ENCODE peak calls at places on chromosomes 7 and 10, in four cellular contexts. E is IMR-90, O is neuronal stem cell, X is H1. N is an unnamed sample.

GRCh38 chr7:16754869-16755317 is 1.3 kb downstream of the TSPAN13 start:
- DNase-seq in E (no peak), O (no peak), X (no peak), N (no peak)

GRCh38 chr10:113993489-113993932 is 50.2 kb upstream of the ADRB1 start:
- DNase-seq in E (no peak), O (no peak), X (no peak), N (no peak)

GRCh38 chr10:36023939-36024338 is 381.8 kb upstream of the FZD8 start:
- DNase-seq in E (peak; percentile 79), O (no peak), X (no peak), N (peak; percentile 94)

GRCh38 chr10:102644646-102645387 is 538 bp downstream of the TRIM8 start:
- DNase-seq in E (peak; percentile 68), O (peak; percentile 62), X (peak; percentile 56), N (peak; percentile 95)

GRCh38 chr10:104327745-104328635 is 10.3 kb downstream of the ITPRIP start:
- DNase-seq in E (peak; percentile 89), O (no peak), X (no peak), N (peak; percentile 79)

GRCh38 chr7:140778975-140779374 is 82.5 kb downstream of the NDUFB2 start:
- DNase-seq in E (no peak), O (no peak), X (no peak), N (no peak)

GRCh38 chr7:104979167-104979841 is 34.7 kb upstream of the KMT2E start:
- DNase-seq in E (peak; percentile 62), O (peak; percentile 17), X (no peak), N (no peak)

GRCh38 chr10:44994752-44995530 is 5.8 kb upstream of the ZNF22 start:
- DNase-seq in E (no peak), O (no peak), X (no peak), N (no peak)

GRCh38 chr10:3237055-3237454 is 64.5 kb upstream of the PITRM1 start:
- DNase-seq in E (no peak), O (no peak), X (no peak), N (no peak)

GRCh38 chr10:75532253-75532924 is 101.0 kb downstream of the LRMDA start:
- DNase-seq in E (peak; percentile 8), O (no peak), X (no peak), N (no peak)

GRCh38 chr10:60293797-60294196 is 95.9 kb downstream of the ANK3 start:
- DNase-seq in E (peak; percentile 44), O (no peak), X (no peak), N (no peak)

GRCh38 chr10:123009105-123009805 is 449 bp downstream of the ACADSB start:
- DNase-seq in E (no peak), O (peak; percentile 12), X (no peak), N (no peak)

GRCh38 chr10:112775892-112776679 is 174.0 kb upstream of the TCF7L2 start:
- DNase-seq in E (no peak), O (no peak), X (no peak), N (no peak)

GRCh38 chr10:123904834-123905409 is 13.3 kb upstream of the CPXM2 start:
- DNase-seq in E (no peak), O (no peak), X (no peak), N (no peak)

GRCh38 chr10:80068270-80068669 is 10.2 kb upstream of the TMEM254 start:
- DNase-seq in E (no peak), O (no peak), X (no peak), N (no peak)

DNA sequence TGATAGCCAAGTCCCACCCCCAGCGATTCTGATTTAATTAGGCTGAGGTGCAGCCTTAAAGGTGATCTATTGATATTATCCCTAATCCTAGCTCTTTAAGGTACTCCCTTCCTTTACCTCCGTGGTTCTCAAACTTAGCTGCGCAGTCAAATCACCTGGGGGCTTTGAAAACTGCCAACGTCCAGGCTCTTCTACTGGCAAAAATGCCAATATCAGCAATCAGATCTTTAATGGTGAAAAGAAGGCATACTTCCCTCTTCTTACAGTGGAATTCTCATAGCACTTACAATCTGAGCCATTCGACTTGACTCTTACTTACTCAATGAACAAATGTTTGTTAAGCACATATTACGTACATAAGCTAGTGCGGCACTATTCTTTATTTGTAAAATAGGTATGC is 704 bp upstream of the SLC35B4 start:
- DNase-seq in E (no peak), O (no peak), X (no peak), N (no peak)
- H3K4me3 ChIP-seq in E (no peak overlapping the region), O (peak overlapping the region; percentile 77), X (no peak overlapping the region), N (no peak overlapping the region)

GRCh38 chr7:2820508-2820934 is 23.6 kb downstream of the GNA12 start:
- DNase-seq in E (peak; percentile 97), O (no peak), X (no peak), N (peak; percentile 97)

GRCh38 chr7:2819954-2820397 is 24.1 kb downstream of the GNA12 start:
- DNase-seq in E (no peak), O (no peak), X (no peak), N (peak; percentile 88)

GRCh38 chr7:2823124-2823523 is 21.0 kb downstream of the GNA12 start:
- DNase-seq in E (no peak), O (no peak), X (no peak), N (no peak)

GRCh38 chr7:2821842-2822507 is 22.1 kb downstream of the GNA12 start:
- DNase-seq in E (peak; percentile 91), O (no peak), X (no peak), N (peak; percentile 77)

DNA sequence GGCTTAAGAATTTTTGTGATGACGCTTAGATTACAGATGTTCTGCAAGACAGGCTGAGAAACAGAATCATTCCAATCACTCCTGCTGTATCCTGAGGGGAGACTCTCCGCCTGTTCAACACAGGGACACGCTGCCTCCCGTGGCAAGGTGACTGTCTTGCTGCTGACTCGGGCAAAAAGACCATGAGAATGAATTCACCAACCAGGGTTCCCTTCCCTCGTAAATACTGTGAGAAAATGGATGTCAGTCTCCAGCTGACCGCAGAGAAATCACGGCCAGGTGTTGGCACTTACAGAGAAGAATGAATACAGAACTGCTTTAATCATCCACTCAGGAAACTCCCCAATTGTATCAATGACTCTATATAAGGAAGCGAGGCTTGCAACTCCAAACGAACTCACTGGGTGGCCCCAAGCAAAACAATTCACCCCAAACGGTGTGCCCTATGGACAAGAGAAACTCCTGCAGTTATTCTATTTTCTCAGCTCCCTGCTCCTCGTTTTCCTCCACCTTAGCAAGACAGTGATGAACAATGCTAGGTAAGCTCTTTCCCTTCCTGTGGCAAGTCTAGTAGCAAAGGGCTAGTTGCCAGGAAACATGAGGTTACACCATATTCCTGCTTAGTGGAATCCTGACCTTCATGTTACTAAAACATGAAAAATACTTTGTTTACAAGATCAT is 22.8 kb downstream of the GNA12 start:
- DNase-seq in E (peak; percentile 83), O (no peak), X (peak; percentile 59), N (peak; percentile 90)
- H4K8ac ChIP-seq in E (peak overlapping the region; percentile 90), O (no peak overlapping the region), X (no peak overlapping the region), N (peak overlapping the region; percentile 41)

DNA sequence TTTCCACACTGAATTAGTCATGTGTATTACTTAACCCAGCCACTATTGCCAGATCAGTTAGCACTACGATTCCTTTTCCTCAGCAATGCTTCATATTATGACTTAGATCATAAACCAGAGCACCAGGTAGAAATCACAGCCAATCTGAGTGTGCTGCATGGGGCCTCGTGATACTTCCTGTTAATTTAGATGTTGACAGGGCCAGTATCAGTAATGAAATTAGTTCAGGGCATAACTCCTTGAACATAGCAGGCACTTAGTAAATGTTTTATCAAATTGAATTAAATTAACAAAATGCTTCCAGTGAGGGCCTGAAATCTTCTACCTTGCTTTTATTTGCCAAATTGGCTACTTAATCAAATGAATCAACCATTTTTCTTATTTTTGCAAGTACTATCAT is 169.3 kb upstream of the LRGUK start:
- DNase-seq in E (no peak), O (no peak), X (no peak), N (no peak)
- H3K4me3 ChIP-seq in E (no peak overlapping the region), O (no peak overlapping the region), X (no peak overlapping the region), N (no peak overlapping the region)

DNA sequence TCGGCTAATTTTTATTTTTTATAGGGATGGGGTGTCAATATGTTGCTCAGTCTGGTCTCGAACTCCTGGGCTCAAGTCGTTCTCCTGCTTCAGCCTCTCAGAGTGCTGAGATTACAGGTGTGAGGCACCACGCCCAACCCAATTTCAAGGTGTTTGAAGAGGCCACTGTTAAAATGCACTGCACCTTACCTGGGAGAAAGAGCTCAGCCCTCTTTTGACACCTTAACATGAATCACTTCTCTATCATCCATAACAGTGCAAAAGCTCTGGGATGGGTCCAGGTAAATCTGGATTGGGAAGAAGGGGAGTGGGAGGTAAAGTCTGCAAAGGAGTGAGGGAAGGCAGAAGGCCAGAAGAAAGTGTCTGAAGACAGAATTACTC is 557 bp upstream of the ZNF282 start:
- DNase-seq in E (no peak), O (no peak), X (no peak), N (no peak)
- H4K8ac ChIP-seq in E (peak overlapping the region; percentile 86), O (no peak overlapping the region), X (no peak overlapping the region), N (peak overlapping the region; percentile 65)

DNA sequence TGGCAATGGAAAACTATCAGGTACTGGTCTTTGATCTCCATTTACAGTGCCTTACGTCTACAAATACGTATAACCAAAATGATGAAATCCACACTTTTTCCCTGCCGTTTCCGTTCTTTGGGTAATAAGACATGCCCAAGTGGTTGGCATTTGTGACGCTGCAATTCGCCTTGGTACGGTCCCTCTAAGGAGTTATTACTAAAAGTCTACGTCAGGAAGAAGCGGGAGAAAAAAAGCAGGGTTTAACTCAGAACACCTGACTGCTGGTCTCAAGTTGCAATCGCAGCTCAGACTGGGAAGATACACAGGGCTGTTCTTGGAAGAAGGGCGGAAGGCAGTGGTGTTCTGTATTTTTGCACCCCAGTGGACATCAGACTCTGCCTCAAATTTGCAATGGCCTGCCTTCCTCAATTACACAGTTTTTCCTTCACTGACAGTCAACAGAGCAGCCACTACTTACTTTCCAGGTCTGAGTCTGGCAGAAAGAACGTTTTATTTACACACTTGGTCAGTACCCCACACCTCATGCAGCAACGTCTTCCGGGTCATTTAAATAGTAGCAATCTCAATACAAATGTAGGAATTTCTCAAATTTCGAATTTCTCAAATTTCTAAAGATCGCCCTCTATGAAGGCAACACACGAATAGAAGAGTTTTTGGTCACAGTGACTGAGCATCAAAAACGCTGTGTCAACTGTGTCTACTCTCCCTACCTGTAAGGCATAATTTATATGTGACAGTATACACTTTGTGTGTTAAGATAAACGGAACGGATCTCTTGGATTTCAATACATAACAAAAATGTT is 2.1 kb downstream of the BAIAP2L1 start:
- DNase-seq in E (no peak), O (no peak), X (no peak), N (peak; percentile 56)
- H3K4me3 ChIP-seq in E (peak overlapping the region; percentile 95), O (no peak overlapping the region), X (peak overlapping the region; percentile 72), N (no peak overlapping the region)

GRCh38 chr7:107890493-107890961 is 456 bp upstream of the DLD start:
- DNase-seq in E (no peak), O (no peak), X (no peak), N (no peak)

GRCh38 chr7:107891619-107892366 is 810 bp downstream of the DLD start:
- DNase-seq in E (peak; percentile 60), O (no peak), X (no peak), N (peak; percentile 17)

GRCh38 chr7:107889992-107890391 is 991 bp upstream of the DLD start:
- DNase-seq in E (no peak), O (no peak), X (no peak), N (no peak)

DNA sequence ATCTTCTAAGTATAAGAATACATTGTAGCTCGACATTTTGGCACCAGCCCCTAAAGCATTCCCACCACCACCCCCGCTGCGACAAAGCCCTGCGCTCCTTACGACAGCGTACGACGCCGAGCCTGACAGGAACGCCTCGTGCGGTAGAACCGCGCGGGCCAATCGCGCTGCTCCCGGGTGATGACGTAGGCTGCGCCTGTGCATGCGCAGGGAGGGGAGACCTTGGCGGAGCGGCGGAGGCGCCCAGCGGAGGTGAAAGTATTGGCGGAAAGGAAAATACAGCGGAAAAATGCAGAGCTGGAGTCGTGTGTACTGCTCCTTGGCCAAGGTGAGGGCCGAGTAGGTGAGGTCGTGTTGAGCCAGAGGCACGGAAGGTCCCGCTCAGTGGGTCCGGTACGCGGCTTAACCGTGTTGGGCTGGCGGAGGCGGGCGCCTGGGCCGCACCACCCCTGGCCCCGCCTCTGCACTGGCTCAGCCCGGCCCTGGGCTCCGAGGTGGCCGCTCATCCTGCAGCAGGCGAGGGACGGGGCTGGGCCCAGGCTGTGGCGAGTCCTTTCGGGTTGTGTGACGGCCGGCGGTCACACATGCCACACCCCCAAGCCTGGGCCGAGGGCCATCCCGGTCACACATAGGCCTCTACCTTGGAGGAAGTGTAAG is at the start of gene DLD:
- DNase-seq in E (peak; percentile 91), O (peak; percentile 87), X (peak; percentile 67), N (peak; percentile 94)
- H4K8ac ChIP-seq in E (peak within 1 kb of the TSS; percentile 99), O (no peak within 1 kb of the TSS), X (peak within 1 kb of the TSS; percentile 54), N (peak within 1 kb of the TSS; percentile 72)

N was measured in trophoblast cell.